ENCODE peak calls at places on chromosomes 13 and 19, in five cellular contexts. X is HT1080; T is T-helper 17 cell; R is A549; Z is CD8-positive, alpha-beta memory T cell. U is an unnamed sample.

GRCh38 chr13:70809588-70809987 is 701.3 kb upstream of the KLHL1 start:
- DNase-seq in X (no peak), T (no peak), R (no peak), Z (no peak), U (no peak)

GRCh38 chr13:35485451-35485850 is 9.0 kb upstream of the MAB21L1 start:
- DNase-seq in X (no peak), T (no peak), R (no peak), Z (no peak), U (no peak)

GRCh38 chr19:4456566-4456842 is 1.1 kb downstream of the UBXN6 start:
- DNase-seq in X (peak), T (no peak), R (no peak), Z (no peak), U (no peak)

GRCh38 chr13:29858667-29859066 is 8.2 kb upstream of the UBL3 start:
- DNase-seq in X (no peak), T (no peak), R (no peak), Z (no peak), U (no peak)

GRCh38 chr19:13987101-13987890 is 18.8 kb downstream of the RFX1 start:
- DNase-seq in X (no peak), T (no peak), R (no peak), Z (no peak), U (no peak)

GRCh38 chr13:39364797-39365468 is 238.1 kb downstream of the LHFPL6 start:
- DNase-seq in X (peak), T (no peak), R (no peak), Z (no peak), U (no peak)

GRCh38 chr19:19043481-19043880 is 10.1 kb downstream of the ARMC6 start:
- DNase-seq in X (no peak), T (no peak), R (no peak), Z (no peak), U (no peak)

GRCh38 chr19:19304186-19304975 is 15.9 kb downstream of the SUGP1 start:
- DNase-seq in X (no peak), T (no peak), R (no peak), Z (no peak), U (no peak)

GRCh38 chr13:20654156-20654555 is 49.3 kb upstream of the IL17D start:
- DNase-seq in X (peak), T (no peak), R (no peak), Z (no peak), U (no peak)

GRCh38 chr13:42478531-42479156 is 95.3 kb upstream of the TNFSF11 start:
- DNase-seq in X (peak), T (no peak), R (peak), Z (no peak), U (no peak)

GRCh38 chr19:29918891-29919290 is 23.1 kb upstream of the URI1 start:
- DNase-seq in X (no peak), T (no peak), R (no peak), Z (no peak), U (no peak)